ENCODE peak calls at places on chromosomes 3 and 15, in nine cellular contexts. One of them, this sample, is unnamed.
A peak's percentile ranks its signal among the peaks of the same experiment; 100 is the strongest.

GRCh38 chr3:143078883-143079282 is 40.7 kb upstream of the CHST2 start:
- DNase-seq in tibial artery: no peak
- DNase-seq in effector memory CD4-positive, alpha-beta T cell: no peak
- DNase-seq in HL-60: no peak
- DNase-seq in fibroblast of pulmonary artery: peak; percentile 43
- DNase-seq in AG09309: peak; percentile 40
- DNase-seq in PC-3: peak; percentile 49
- DNase-seq in fibroblast of lung: no peak
- DNase-seq in A673: no peak
- DNase-seq in this sample: peak; percentile 77

GRCh38 chr3:58628823-58629562 is 37.6 kb downstream of the FAM3D start:
- DNase-seq in tibial artery: peak; percentile 61
- DNase-seq in effector memory CD4-positive, alpha-beta T cell: no peak
- DNase-seq in HL-60: no peak
- DNase-seq in fibroblast of pulmonary artery: peak; percentile 97
- DNase-seq in AG09309: peak; percentile 97
- DNase-seq in PC-3: peak; percentile 97
- DNase-seq in fibroblast of lung: peak; percentile 98
- DNase-seq in A673: peak; percentile 80
- DNase-seq in this sample: peak; percentile 99

GRCh38 chr15:88204584-88204983 is 52.0 kb downstream of the NTRK3 start:
- DNase-seq in tibial artery: no peak
- DNase-seq in effector memory CD4-positive, alpha-beta T cell: no peak
- DNase-seq in HL-60: no peak
- DNase-seq in fibroblast of pulmonary artery: no peak
- DNase-seq in AG09309: no peak
- DNase-seq in PC-3: no peak
- DNase-seq in fibroblast of lung: no peak
- DNase-seq in A673: no peak
- DNase-seq in this sample: no peak

GRCh38 chr3:84318273-84318809 is 640.4 kb upstream of the CADM2 start:
- DNase-seq in tibial artery: no peak
- DNase-seq in effector memory CD4-positive, alpha-beta T cell: no peak
- DNase-seq in HL-60: no peak
- DNase-seq in fibroblast of pulmonary artery: no peak
- DNase-seq in AG09309: no peak
- DNase-seq in PC-3: peak; percentile 92
- DNase-seq in fibroblast of lung: no peak
- DNase-seq in A673: peak; percentile 1
- DNase-seq in this sample: no peak

GRCh38 chr3:138381950-138382715 is 33.8 kb downstream of the MRAS start:
- DNase-seq in tibial artery: peak; percentile 83
- DNase-seq in effector memory CD4-positive, alpha-beta T cell: no peak
- DNase-seq in HL-60: no peak
- DNase-seq in fibroblast of pulmonary artery: peak; percentile 69
- DNase-seq in AG09309: peak; percentile 21
- DNase-seq in PC-3: no peak
- DNase-seq in fibroblast of lung: peak; percentile 58
- DNase-seq in A673: no peak
- DNase-seq in this sample: peak; percentile 76

GRCh38 chr3:32241100-32241499 is 2.6 kb downstream of the CMTM8 start:
- DNase-seq in tibial artery: no peak
- DNase-seq in effector memory CD4-positive, alpha-beta T cell: no peak
- DNase-seq in HL-60: no peak
- DNase-seq in fibroblast of pulmonary artery: no peak
- DNase-seq in AG09309: no peak
- DNase-seq in PC-3: no peak
- DNase-seq in fibroblast of lung: no peak
- DNase-seq in A673: no peak
- DNase-seq in this sample: no peak

GRCh38 chr15:81939604-81940440 is 106.0 kb downstream of the MEX3B start:
- DNase-seq in tibial artery: no peak
- DNase-seq in effector memory CD4-positive, alpha-beta T cell: no peak
- DNase-seq in HL-60: peak; percentile 26
- DNase-seq in fibroblast of pulmonary artery: peak; percentile 70
- DNase-seq in AG09309: no peak
- DNase-seq in PC-3: peak; percentile 84
- DNase-seq in fibroblast of lung: peak; percentile 80
- DNase-seq in A673: peak; percentile 52
- DNase-seq in this sample: peak; percentile 66

GRCh38 chr3:185988080-185988815 is 50.4 kb upstream of the TRA2B start:
- DNase-seq in tibial artery: no peak
- DNase-seq in effector memory CD4-positive, alpha-beta T cell: no peak
- DNase-seq in HL-60: no peak
- DNase-seq in fibroblast of pulmonary artery: no peak
- DNase-seq in AG09309: no peak
- DNase-seq in PC-3: no peak
- DNase-seq in fibroblast of lung: no peak
- DNase-seq in A673: peak; percentile 43
- DNase-seq in this sample: no peak

GRCh38 chr3:59385547-59385946 is 335.7 kb upstream of the CFAP20DC start:
- DNase-seq in tibial artery: no peak
- DNase-seq in effector memory CD4-positive, alpha-beta T cell: no peak
- DNase-seq in HL-60: no peak
- DNase-seq in fibroblast of pulmonary artery: no peak
- DNase-seq in AG09309: no peak
- DNase-seq in PC-3: no peak
- DNase-seq in fibroblast of lung: no peak
- DNase-seq in A673: no peak
- DNase-seq in this sample: no peak

GRCh38 chr3:44284949-44285348 is 43.3 kb downstream of the TOPAZ1 start:
- DNase-seq in tibial artery: no peak
- DNase-seq in effector memory CD4-positive, alpha-beta T cell: no peak
- DNase-seq in HL-60: no peak
- DNase-seq in fibroblast of pulmonary artery: no peak
- DNase-seq in AG09309: no peak
- DNase-seq in PC-3: peak; percentile 7
- DNase-seq in fibroblast of lung: no peak
- DNase-seq in A673: no peak
- DNase-seq in this sample: no peak

GRCh38 chr3:115146418-115147328 is at the start of gene ZBTB20:
- DNase-seq in tibial artery: peak; percentile 51
- DNase-seq in effector memory CD4-positive, alpha-beta T cell: peak; percentile 47
- DNase-seq in HL-60: peak; percentile 21
- DNase-seq in fibroblast of pulmonary artery: peak; percentile 79
- DNase-seq in AG09309: no peak
- DNase-seq in PC-3: peak; percentile 40
- DNase-seq in fibroblast of lung: peak; percentile 74
- DNase-seq in A673: peak; percentile 80
- DNase-seq in this sample: peak; percentile 79

GRCh38 chr3:43960448-43960840 is 269.7 kb downstream of the ABHD5 start:
- DNase-seq in tibial artery: no peak
- DNase-seq in effector memory CD4-positive, alpha-beta T cell: no peak
- DNase-seq in HL-60: peak; percentile 73
- DNase-seq in fibroblast of pulmonary artery: peak; percentile 26
- DNase-seq in AG09309: no peak
- DNase-seq in PC-3: peak; percentile 15
- DNase-seq in fibroblast of lung: peak; percentile 23
- DNase-seq in A673: peak; percentile 26
- DNase-seq in this sample: peak; percentile 26

GRCh38 chr3:113678773-113679172 is 17.7 kb downstream of the USF3 start:
- DNase-seq in tibial artery: no peak
- DNase-seq in effector memory CD4-positive, alpha-beta T cell: no peak
- DNase-seq in HL-60: no peak
- DNase-seq in fibroblast of pulmonary artery: no peak
- DNase-seq in AG09309: no peak
- DNase-seq in PC-3: no peak
- DNase-seq in fibroblast of lung: no peak
- DNase-seq in A673: no peak
- DNase-seq in this sample: no peak

GRCh38 chr3:65633018-65633417 is 405.7 kb downstream of the MAGI1 start:
- DNase-seq in tibial artery: no peak
- DNase-seq in effector memory CD4-positive, alpha-beta T cell: no peak
- DNase-seq in HL-60: no peak
- DNase-seq in fibroblast of pulmonary artery: no peak
- DNase-seq in AG09309: no peak
- DNase-seq in PC-3: no peak
- DNase-seq in fibroblast of lung: no peak
- DNase-seq in A673: peak; percentile 17
- DNase-seq in this sample: no peak

GRCh38 chr3:69724722-69725435 is 14.4 kb upstream of the MITF start:
- DNase-seq in tibial artery: no peak
- DNase-seq in effector memory CD4-positive, alpha-beta T cell: no peak
- DNase-seq in HL-60: no peak
- DNase-seq in fibroblast of pulmonary artery: no peak
- DNase-seq in AG09309: no peak
- DNase-seq in PC-3: no peak
- DNase-seq in fibroblast of lung: no peak
- DNase-seq in A673: no peak
- DNase-seq in this sample: no peak

GRCh38 chr15:77612958-77613601 is 19.6 kb downstream of the LINGO1 start:
- DNase-seq in tibial artery: no peak
- DNase-seq in effector memory CD4-positive, alpha-beta T cell: no peak
- DNase-seq in HL-60: no peak
- DNase-seq in fibroblast of pulmonary artery: no peak
- DNase-seq in AG09309: no peak
- DNase-seq in PC-3: no peak
- DNase-seq in fibroblast of lung: no peak
- DNase-seq in A673: no peak
- DNase-seq in this sample: no peak

DNA sequence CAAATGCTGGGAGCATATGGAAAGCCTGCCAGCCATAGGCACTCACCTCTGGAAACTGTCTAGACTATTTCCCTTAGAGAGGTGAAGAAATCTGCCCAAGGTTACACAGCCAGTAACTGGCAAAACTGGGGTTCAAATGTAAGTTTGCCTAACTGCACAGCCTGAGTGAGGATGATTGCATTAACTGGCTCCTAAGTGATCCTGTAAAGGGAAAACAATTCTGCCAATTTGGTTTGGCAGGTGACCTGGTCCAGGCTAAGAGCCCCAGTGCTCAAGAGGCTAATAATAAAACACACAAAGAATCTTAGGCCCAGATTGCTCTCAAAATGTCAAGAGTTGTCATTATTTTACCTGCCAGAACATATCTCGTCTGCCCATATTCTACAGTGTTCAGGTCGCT is 43.9 kb upstream of the SPRED1 start:
- DNase-seq in tibial artery: no peak
- DNase-seq in effector memory CD4-positive, alpha-beta T cell: no peak
- DNase-seq in HL-60: no peak
- DNase-seq in fibroblast of pulmonary artery: no peak
- DNase-seq in AG09309: no peak
- DNase-seq in PC-3: no peak
- DNase-seq in fibroblast of lung: no peak
- DNase-seq in A673: no peak
- DNase-seq in this sample: no peak
- H3K4me3 ChIP-seq in tibial artery: no peak overlapping the region
- H3K4me3 ChIP-seq in effector memory CD4-positive, alpha-beta T cell: no peak overlapping the region
- H3K4me3 ChIP-seq in HL-60: no peak overlapping the region
- H3K4me3 ChIP-seq in fibroblast of pulmonary artery: no peak overlapping the region
- H3K4me3 ChIP-seq in AG09309: no peak overlapping the region
- H3K4me3 ChIP-seq in PC-3: no peak overlapping the region
- H3K4me3 ChIP-seq in fibroblast of lung: no peak overlapping the region
- H3K4me3 ChIP-seq in A673: no peak overlapping the region
- H3K4me3 ChIP-seq in this sample: no peak overlapping the region

DNA sequence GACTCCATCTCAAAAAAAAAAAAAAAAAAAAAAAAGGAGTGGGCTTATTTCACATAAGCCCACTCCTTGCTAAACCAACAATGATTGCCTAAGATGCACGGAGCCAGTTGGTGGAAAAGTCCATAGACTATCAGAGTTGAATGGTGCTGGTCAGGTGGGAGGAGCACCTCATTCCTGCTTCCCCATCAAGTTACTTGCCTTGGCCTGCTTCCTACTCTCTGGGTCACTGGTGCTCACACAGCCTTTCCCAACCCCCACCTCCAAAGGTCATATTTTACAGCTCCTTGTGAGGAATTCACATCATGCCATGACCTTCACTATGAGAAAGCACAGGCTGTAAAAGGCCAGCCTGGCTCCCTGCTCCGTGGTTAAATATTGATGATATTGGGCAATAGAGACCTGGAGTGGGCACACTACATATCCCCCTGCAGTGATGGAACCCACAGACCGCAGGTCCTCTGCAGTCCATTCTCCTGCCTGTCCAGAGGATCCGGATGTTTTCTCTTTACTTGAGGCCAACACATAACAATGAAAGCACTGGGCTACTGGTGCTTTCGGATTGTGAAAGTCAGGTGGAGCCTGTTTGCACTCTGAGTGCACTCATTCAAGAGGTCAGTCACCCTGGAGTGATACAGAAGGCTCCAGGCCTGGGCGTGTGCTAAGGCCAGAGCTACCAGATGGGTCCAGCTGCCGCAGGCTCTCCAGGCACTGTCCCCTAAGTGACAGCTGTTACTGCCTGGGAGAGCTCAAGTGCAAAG is at the start of gene SLC51B:
- DNase-seq in tibial artery: no peak
- DNase-seq in effector memory CD4-positive, alpha-beta T cell: no peak
- DNase-seq in HL-60: no peak
- DNase-seq in fibroblast of pulmonary artery: peak; percentile 34
- DNase-seq in AG09309: no peak
- DNase-seq in PC-3: no peak
- DNase-seq in fibroblast of lung: peak; percentile 81
- DNase-seq in A673: no peak
- DNase-seq in this sample: no peak
- H3K4me3 ChIP-seq in tibial artery: no peak within 1 kb of the TSS
- H3K4me3 ChIP-seq in effector memory CD4-positive, alpha-beta T cell: no peak within 1 kb of the TSS
- H3K4me3 ChIP-seq in HL-60: no peak within 1 kb of the TSS
- H3K4me3 ChIP-seq in fibroblast of pulmonary artery: no peak within 1 kb of the TSS
- H3K4me3 ChIP-seq in AG09309: no peak within 1 kb of the TSS
- H3K4me3 ChIP-seq in PC-3: no peak within 1 kb of the TSS
- H3K4me3 ChIP-seq in fibroblast of lung: no peak within 1 kb of the TSS
- H3K4me3 ChIP-seq in A673: no peak within 1 kb of the TSS
- H3K4me3 ChIP-seq in this sample: no peak within 1 kb of the TSS

GRCh38 chr3:109336272-109336957 is 931 bp downstream of the DPPA4 start:
- DNase-seq in tibial artery: no peak
- DNase-seq in effector memory CD4-positive, alpha-beta T cell: no peak
- DNase-seq in HL-60: no peak
- DNase-seq in fibroblast of pulmonary artery: peak; percentile 63
- DNase-seq in AG09309: no peak
- DNase-seq in PC-3: no peak
- DNase-seq in fibroblast of lung: peak; percentile 64
- DNase-seq in A673: no peak
- DNase-seq in this sample: peak; percentile 15
- H3K4me3 ChIP-seq in tibial artery: peak overlapping the region; percentile 35
- H3K4me3 ChIP-seq in effector memory CD4-positive, alpha-beta T cell: no peak overlapping the region
- H3K4me3 ChIP-seq in HL-60: no peak overlapping the region
- H3K4me3 ChIP-seq in fibroblast of pulmonary artery: peak overlapping the region; percentile 59
- H3K4me3 ChIP-seq in AG09309: peak overlapping the region; percentile 16
- H3K4me3 ChIP-seq in PC-3: no peak overlapping the region
- H3K4me3 ChIP-seq in fibroblast of lung: peak overlapping the region; percentile 48
- H3K4me3 ChIP-seq in A673: no peak overlapping the region
- H3K4me3 ChIP-seq in this sample: peak overlapping the region; percentile 15

DNA sequence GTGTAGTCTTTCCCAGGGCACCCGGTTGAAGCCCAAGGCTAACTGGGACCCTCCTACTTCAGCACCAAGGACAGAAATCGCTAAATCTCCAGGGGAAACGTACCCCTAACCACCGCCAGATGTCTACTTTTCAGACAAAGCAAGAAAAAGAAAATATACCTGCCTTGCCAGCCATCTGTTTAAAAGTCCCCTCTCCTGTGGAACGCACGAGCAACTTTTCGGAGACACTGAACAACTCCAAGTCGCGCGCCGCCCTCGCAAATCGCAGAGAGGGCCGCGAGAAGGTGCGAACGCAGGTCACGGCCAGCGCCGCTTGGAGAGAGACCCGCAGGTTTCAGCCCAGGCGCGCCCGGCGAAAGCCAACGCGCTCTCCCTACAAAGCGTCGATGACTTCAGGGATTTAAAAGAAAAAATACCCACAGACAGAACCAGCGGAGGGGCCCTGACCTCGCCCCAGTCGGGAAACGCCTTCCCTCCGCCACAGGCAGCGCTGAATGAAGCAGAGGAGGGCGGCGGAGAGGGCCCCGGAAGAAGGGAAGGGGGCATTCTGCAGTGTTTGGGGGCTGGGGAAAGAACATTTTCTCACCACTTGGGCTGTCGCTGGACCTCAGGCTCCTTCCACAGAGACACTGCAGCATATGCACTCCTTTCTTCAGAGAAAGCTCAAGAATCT is 213.1 kb downstream of the FGF12 start:
- DNase-seq in tibial artery: no peak
- DNase-seq in effector memory CD4-positive, alpha-beta T cell: no peak
- DNase-seq in HL-60: no peak
- DNase-seq in fibroblast of pulmonary artery: peak; percentile 22
- DNase-seq in AG09309: no peak
- DNase-seq in PC-3: peak; percentile 5
- DNase-seq in fibroblast of lung: peak; percentile 2
- DNase-seq in A673: peak; percentile 62
- DNase-seq in this sample: peak; percentile 10
- H3K4me3 ChIP-seq in tibial artery: peak overlapping the region; percentile 33
- H3K4me3 ChIP-seq in effector memory CD4-positive, alpha-beta T cell: no peak overlapping the region
- H3K4me3 ChIP-seq in HL-60: no peak overlapping the region
- H3K4me3 ChIP-seq in fibroblast of pulmonary artery: peak overlapping the region; percentile 4
- H3K4me3 ChIP-seq in AG09309: no peak overlapping the region
- H3K4me3 ChIP-seq in PC-3: no peak overlapping the region
- H3K4me3 ChIP-seq in fibroblast of lung: no peak overlapping the region
- H3K4me3 ChIP-seq in A673: peak overlapping the region; percentile 35
- H3K4me3 ChIP-seq in this sample: no peak overlapping the region